ENCODE peak calls at places on chromosomes 3 and 15, in ten cellular contexts. H is effector CD4-positive, alpha-beta T cell; P is activated CD4-positive, alpha-beta T cell treated with anti-CD3 and anti-CD28 coated beads for 4 hours; X is cardiac muscle cell; T is sigmoid colon; W is globus pallidus; R is activated naive CD4-positive, alpha-beta T cell treated with anti-CD3 and anti-CD28 coated beads, Interleukin-2, amount 50 U/mL, for 16 hours; V is left ventricle myocardium inferior; E is activated T-cell treated with anti-CD3 and anti-CD28 coated beads, Interleukin-2, amount 50 U/mL, for 72 hours; I is stimulated activated CD4-positive, alpha-beta T cell treated with anti-CD3 and anti-CD28 coated beads, Interleukin-4, amount 100 ng/mL, for 1 hour. M is an unnamed sample.

GRCh38 chr15:90711842-90712241 is 5.3 kb upstream of the BLM start:
- DNase-seq in H (no peak), P (no peak), X (no peak), T (no peak), W (no peak), R (no peak), V (no peak), E (no peak), I (no peak), M (no peak)

GRCh38 chr3:47295976-47296375 is 13.2 kb downstream of the KLHL18 start:
- DNase-seq in H (no peak), P (no peak), X (no peak), T (no peak), W (no peak), R (no peak), V (no peak), E (no peak), I (no peak), M (no peak)

GRCh38 chr3:66910721-66911120 is 87.4 kb upstream of the KBTBD8 start:
- DNase-seq in H (no peak), P (no peak), X (no peak), T (no peak), W (no peak), R (no peak), V (no peak), E (no peak), I (no peak), M (no peak)

GRCh38 chr3:169966951-169967915 is 626 bp downstream of the SEC62 start:
- DNase-seq in H (peak; percentile 28), P (peak; percentile 19), X (peak; percentile 71), T (peak; percentile 76), W (peak; percentile 53), R (peak; percentile 36), V (peak; percentile 63), E (peak; percentile 39), I (peak; percentile 31), M (peak; percentile 70)

GRCh38 chr3:14676881-14677280 is 1.9 kb downstream of the C3orf20 start:
- DNase-seq in H (no peak), P (no peak), X (no peak), T (no peak), W (no peak), R (no peak), V (no peak), E (no peak), I (no peak), M (no peak)

GRCh38 chr3:117928836-117929235 is 1105.8 kb downstream of the IGSF11 start:
- DNase-seq in H (no peak), P (no peak), X (no peak), T (no peak), W (no peak), R (no peak), V (no peak), E (no peak), I (no peak), M (no peak)

GRCh38 chr3:180747805-180748361 is 68.6 kb upstream of the CCDC39 start:
- DNase-seq in H (no peak), P (no peak), X (no peak), T (no peak), W (no peak), R (no peak), V (no peak), E (no peak), I (no peak), M (no peak)

GRCh38 chr3:58617338-58617761 is 40.2 kb upstream of the FAM107A start:
- DNase-seq in H (no peak), P (no peak), X (no peak), T (peak; percentile 83), W (no peak), R (no peak), V (peak; percentile 62), E (no peak), I (no peak), M (no peak)

GRCh38 chr3:4757949-4758855 is 221.0 kb upstream of the BHLHE40 start:
- DNase-seq in H (no peak), P (no peak), X (no peak), T (no peak), W (no peak), R (no peak), V (no peak), E (no peak), I (no peak), M (no peak)

GRCh38 chr3:77825045-77825827 is 785.3 kb downstream of the ROBO2 start:
- DNase-seq in H (no peak), P (no peak), X (peak; percentile 12), T (no peak), W (no peak), R (no peak), V (no peak), E (no peak), I (no peak), M (no peak)

GRCh38 chr3:13850161-13850945 is 29.5 kb downstream of the WNT7A start:
- DNase-seq in H (no peak), P (no peak), X (no peak), T (no peak), W (no peak), R (no peak), V (no peak), E (no peak), I (no peak), M (no peak)

GRCh38 chr15:88865498-88866099 is 29.7 kb downstream of the HAPLN3 start:
- DNase-seq in H (no peak), P (no peak), X (peak; percentile 25), T (no peak), W (no peak), R (no peak), V (no peak), E (no peak), I (no peak), M (no peak)

M was measured in stimulated activated naive CD4-positive, alpha-beta T cell treated with Interleukin-2 at 50 U/mL for 16 hours.